ENCODE peak calls at places on chromosomes 16 and 17, in ten cellular contexts. R, Y, L, S, Q, C, E, O, D and K are unnamed samples.

GRCh38 chr17:50345443-50346312 is at the start of gene XYLT2:
- DNase-seq in R (peak; percentile 98), Y (peak; percentile 82), L (peak; percentile 80), S (peak; percentile 84), Q (peak; percentile 92), C (peak; percentile 94), E (peak; percentile 95), O (peak; percentile 92), D (peak; percentile 93), K (peak; percentile 26)

GRCh38 chr17:20735796-20736195 is 156.3 kb downstream of the CDRT15L2 start:
- DNase-seq in R (no peak), Y (no peak), L (no peak), S (no peak), Q (no peak), C (no peak), E (no peak), O (no peak), D (no peak), K (no peak)

GRCh38 chr16:81315271-81316175 is 761 bp downstream of the GAN start:
- DNase-seq in R (peak; percentile 66), Y (no peak), L (peak; percentile 66), S (peak; percentile 54), Q (peak; percentile 68), C (peak; percentile 77), E (peak; percentile 44), O (peak; percentile 71), D (peak; percentile 67), K (peak; percentile 5)

GRCh38 chr17:6969323-6969726 is 26.5 kb upstream of the ALOX12 start:
- DNase-seq in R (no peak), Y (no peak), L (peak; percentile 9), S (no peak), Q (no peak), C (no peak), E (no peak), O (no peak), D (no peak), K (peak; percentile 29)

GRCh38 chr17:58818654-58819053 is 63.0 kb downstream of the PPM1E start:
- DNase-seq in R (no peak), Y (no peak), L (no peak), S (no peak), Q (no peak), C (no peak), E (no peak), O (no peak), D (no peak), K (no peak)

GRCh38 chr17:13508916-13509315 is 92.8 kb downstream of the HS3ST3A1 start:
- DNase-seq in R (no peak), Y (no peak), L (peak; percentile 24), S (no peak), Q (no peak), C (no peak), E (no peak), O (no peak), D (no peak), K (no peak)

GRCh38 chr16:23147666-23148065 is 1.6 kb downstream of the USP31 start:
- DNase-seq in R (no peak), Y (no peak), L (no peak), S (no peak), Q (no peak), C (no peak), E (no peak), O (no peak), D (no peak), K (no peak)

GRCh38 chr17:35051579-35052239 is 11.8 kb downstream of the RFFL start:
- DNase-seq in R (no peak), Y (no peak), L (peak; percentile 67), S (no peak), Q (no peak), C (no peak), E (no peak), O (no peak), D (peak; percentile 27), K (no peak)

GRCh38 chr17:48310748-48311213 is 119.2 kb downstream of the SKAP1 start:
- DNase-seq in R (peak; percentile 70), Y (no peak), L (no peak), S (peak; percentile 54), Q (no peak), C (no peak), E (no peak), O (no peak), D (no peak), K (peak; percentile 65)

GRCh38 chr16:74035816-74036215 is 260.8 kb upstream of the PSMD7 start:
- DNase-seq in R (peak; percentile 22), Y (no peak), L (no peak), S (no peak), Q (no peak), C (no peak), E (peak; percentile 9), O (no peak), D (no peak), K (no peak)

GRCh38 chr16:89233678-89234490 is 16.4 kb downstream of the ZNF778 start:
- DNase-seq in R (no peak), Y (no peak), L (no peak), S (no peak), Q (no peak), C (no peak), E (no peak), O (no peak), D (no peak), K (no peak)

GRCh38 chr16:28821874-28822519 is 802 bp upstream of the ATXN2L start:
- DNase-seq in R (no peak), Y (no peak), L (peak; percentile 12), S (no peak), Q (no peak), C (no peak), E (no peak), O (no peak), D (no peak), K (no peak)

GRCh38 chr17:62188713-62189112 is 123.6 kb upstream of the MED13 start:
- DNase-seq in R (peak; percentile 61), Y (no peak), L (peak; percentile 78), S (no peak), Q (peak; percentile 68), C (no peak), E (no peak), O (no peak), D (peak; percentile 72), K (no peak)

GRCh38 chr17:1638171-1638583 is 7.4 kb downstream of the SCARF1 start:
- DNase-seq in R (no peak), Y (no peak), L (no peak), S (no peak), Q (no peak), C (no peak), E (no peak), O (no peak), D (no peak), K (no peak)

GRCh38 chr17:6639651-6640535 is 618 bp downstream of the KIAA0753 start:
- DNase-seq in R (peak; percentile 23), Y (no peak), L (peak; percentile 50), S (peak; percentile 56), Q (peak; percentile 47), C (peak; percentile 73), E (peak; percentile 25), O (peak; percentile 66), D (peak; percentile 42), K (no peak)